ENCODE peak calls at places on chromosomes 2 and 18, in five cellular contexts. W, K, O, M and T are unnamed samples.

GRCh38 chr2:85438291-85439110 is 20.0 kb downstream of the SH2D6 start:
- DNase-seq in M (peak; percentile 79), O (no peak), W (no peak), K (no peak), T (no peak)

GRCh38 chr2:43157506-43158232 is 68.7 kb downstream of the ZFP36L2 start:
- DNase-seq in K (no peak), W (no peak), M (no peak), O (no peak), T (no peak)

GRCh38 chr2:185130685-185131084 is 532.4 kb downstream of the ZNF804A start:
- DNase-seq in W (no peak), M (no peak), O (no peak), K (no peak), T (no peak)

GRCh38 chr2:15640291-15640711 is 48.6 kb downstream of the DDX1 start:
- DNase-seq in O (peak; percentile 76), K (no peak), W (no peak), M (no peak), T (no peak)

GRCh38 chr2:128775401-128776285 is 457.0 kb upstream of the HS6ST1 start:
- DNase-seq in K (no peak), M (no peak), W (peak; percentile 19), O (no peak), T (no peak)

GRCh38 chr18:42048150-42048549 is 93.1 kb downstream of the PIK3C3 start:
- DNase-seq in K (no peak), M (no peak), W (no peak), O (peak; percentile 81), T (no peak)

GRCh38 chr2:207995887-207996286 is 29.4 kb downstream of the PLEKHM3 start:
- DNase-seq in O (peak; percentile 52), K (no peak), W (no peak), M (no peak), T (no peak)

GRCh38 chr18:35513181-35513932 is 15.6 kb upstream of the INO80C start:
- DNase-seq in O (peak; percentile 81), K (no peak), M (peak; percentile 87), W (no peak), T (no peak)

DNA sequence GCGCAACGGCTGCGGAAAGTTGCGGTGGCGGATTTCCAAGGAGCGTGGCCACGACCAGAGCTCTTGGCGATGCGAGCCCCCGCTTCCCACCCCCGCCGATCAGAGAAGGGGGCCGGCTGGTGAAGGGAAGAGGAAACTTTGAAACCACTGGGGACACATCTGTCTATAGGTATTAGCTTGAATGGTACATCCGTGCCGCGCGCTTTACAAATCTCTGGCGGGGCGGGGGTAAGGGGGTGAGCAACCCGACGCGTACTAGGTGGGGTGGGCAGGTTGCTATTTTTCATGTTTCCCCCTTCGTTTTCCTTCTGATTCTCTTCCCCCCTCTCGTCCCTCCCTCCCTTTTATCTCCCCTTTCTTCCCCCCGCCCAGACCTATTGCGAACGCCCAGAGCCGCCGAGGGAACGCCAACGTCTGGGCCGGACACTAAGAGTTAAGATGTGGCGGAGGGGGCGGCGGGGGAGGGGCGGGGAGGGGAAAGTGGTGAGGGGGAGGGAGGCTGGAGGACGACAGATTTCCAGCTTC is 452 bp upstream of the POU3F3 start:
- DNase-seq in W (no peak), O (no peak), M (no peak), K (no peak), T (no peak)
- H3K4me3 ChIP-seq in W (peak overlapping the region; percentile 43), O (peak overlapping the region; percentile 77), M (peak overlapping the region; percentile 74), K (peak overlapping the region; percentile 80), T (peak overlapping the region; percentile 27)

DNA sequence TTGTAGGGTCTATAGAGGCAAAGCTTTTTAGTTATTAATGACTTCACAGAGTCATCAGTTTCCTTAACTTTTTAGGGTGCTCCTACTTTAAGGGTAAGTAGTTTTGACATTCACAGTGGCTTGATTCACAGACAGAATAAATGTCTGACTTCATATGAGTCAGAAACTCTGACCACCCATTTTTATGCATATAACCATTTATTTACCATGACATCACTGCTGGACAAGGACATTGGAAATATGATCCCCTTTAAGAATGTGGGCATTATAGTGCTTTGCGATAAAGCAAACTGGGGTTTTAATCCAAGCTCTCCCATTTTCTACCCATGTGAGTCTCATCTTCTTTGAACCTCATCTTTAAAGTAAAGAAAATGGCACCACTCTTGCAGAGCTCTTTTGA is 162.0 kb upstream of the MC4R start:
- DNase-seq in M (no peak), W (no peak), O (peak; percentile 69), K (no peak), T (no peak)
- H3K27ac ChIP-seq in M (no peak overlapping the region), W (no peak overlapping the region), O (no peak overlapping the region), K (no peak overlapping the region), T (no peak overlapping the region)

GRCh38 chr2:54586062-54586982 is 130.2 kb downstream of the SPTBN1 start:
- DNase-seq in K (no peak), O (peak; percentile 93), M (no peak), W (no peak), T (no peak)

GRCh38 chr2:54589340-54590215 is 133.5 kb downstream of the SPTBN1 start:
- DNase-seq in K (no peak), O (no peak), W (peak; percentile 77), M (no peak), T (no peak)

GRCh38 chr2:54588244-54588899 is 132.2 kb downstream of the SPTBN1 start:
- DNase-seq in M (no peak), O (no peak), W (no peak), K (no peak), T (no peak)

GRCh38 chr2:54589038-54589339 is 132.9 kb downstream of the SPTBN1 start:
- DNase-seq in M (no peak), W (no peak), O (no peak), K (no peak), T (no peak)

DNA sequence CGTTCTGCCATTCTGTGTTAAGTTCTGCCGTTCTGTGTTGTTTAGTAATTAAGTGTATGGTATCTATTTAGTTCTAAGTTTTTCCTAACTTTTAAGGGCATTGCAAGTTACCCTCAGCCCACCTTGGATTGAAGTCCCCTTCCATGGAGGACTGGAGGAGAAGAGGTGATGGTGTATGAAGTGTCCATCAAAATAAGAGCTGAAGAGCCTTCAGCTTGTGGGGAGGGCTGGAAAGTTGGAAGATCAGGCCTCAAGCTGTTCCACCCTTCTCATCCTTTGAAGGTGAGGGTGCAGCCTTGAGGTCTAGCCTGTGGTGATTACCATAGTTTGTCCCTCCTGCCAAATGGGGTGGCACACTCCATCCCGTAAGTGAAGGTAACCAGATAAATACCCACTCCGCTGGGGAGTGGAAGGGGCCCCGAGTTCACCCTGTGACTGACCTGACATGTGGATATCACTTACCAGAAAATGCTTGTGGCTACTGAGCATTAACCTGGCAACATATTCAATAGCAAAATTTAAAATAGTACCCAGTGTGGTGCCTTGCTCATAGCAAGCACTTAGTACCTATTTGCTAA is 131.4 kb downstream of the SPTBN1 start:
- DNase-seq in K (no peak), W (no peak), M (no peak), O (no peak), T (no peak)
- H3K4me1 ChIP-seq in K (peaks cover 56% of the 10 kb centered on the region), W (no peaks in the 10 kb centered on the region), M (peaks cover 6% of the 10 kb centered on the region), O (peaks cover 45% of the 10 kb centered on the region), T (peaks cover 75% of the 10 kb centered on the region)

DNA sequence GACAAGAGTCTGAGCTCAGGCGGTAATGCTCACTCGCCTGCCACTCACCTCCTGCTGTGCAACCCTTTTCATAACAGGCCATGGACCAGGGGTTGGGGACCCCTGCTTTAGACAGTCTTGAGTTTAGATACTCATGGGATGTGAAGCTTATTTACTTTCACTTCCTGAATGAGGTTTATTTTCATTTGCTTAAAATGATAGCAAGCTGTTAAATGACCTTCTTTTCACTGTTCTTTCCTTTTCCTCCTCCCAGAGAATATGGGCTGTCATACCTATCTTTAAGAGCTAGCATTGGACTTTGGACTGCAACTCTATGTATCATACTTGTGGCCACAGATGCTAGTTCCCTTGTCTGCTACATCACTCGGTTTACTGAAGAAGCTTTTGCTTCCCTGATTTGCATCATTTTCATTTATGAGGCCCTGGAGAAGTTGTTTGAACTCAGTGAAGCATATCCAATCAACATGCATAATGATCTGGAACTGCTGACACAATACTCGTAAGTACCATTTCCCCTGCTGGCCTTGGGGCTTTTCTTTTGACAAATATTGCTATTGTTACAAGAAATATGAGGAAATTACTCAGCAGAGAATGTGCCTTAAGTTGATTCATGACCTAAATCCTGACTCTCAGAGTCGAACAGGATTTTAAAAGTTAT is 168.5 kb downstream of the DPP4 start:
- DNase-seq in W (no peak), K (no peak), M (no peak), O (peak; percentile 65), T (no peak)
- H3K4me3 ChIP-seq in W (no peak overlapping the region), K (no peak overlapping the region), M (no peak overlapping the region), O (no peak overlapping the region), T (no peak overlapping the region)

DNA sequence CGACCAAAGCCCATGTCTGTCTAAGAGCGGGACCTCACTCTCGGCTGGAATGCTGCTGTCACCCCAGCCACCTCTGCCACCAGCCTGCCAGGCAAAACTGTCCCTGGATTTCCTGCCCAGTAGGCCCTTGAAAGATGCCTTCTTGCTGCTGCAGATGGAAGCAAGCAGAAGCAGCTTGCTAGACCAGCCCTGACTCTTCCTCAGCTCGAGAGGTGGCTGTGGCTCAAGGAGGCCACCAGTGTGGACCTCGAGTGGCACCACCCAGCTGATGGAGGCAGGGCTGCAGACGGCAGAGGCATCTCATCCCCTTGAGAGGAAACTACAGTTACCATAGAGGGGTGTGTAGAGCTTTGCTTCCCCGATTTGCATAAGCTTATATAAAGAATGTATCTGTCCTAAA is 20.7 kb downstream of the ADCY3 start:
- DNase-seq in K (no peak), M (no peak), W (no peak), O (no peak), T (no peak)
- H3K27ac ChIP-seq in K (no peak overlapping the region), M (no peak overlapping the region), W (no peak overlapping the region), O (no peak overlapping the region), T (no peak overlapping the region)

DNA sequence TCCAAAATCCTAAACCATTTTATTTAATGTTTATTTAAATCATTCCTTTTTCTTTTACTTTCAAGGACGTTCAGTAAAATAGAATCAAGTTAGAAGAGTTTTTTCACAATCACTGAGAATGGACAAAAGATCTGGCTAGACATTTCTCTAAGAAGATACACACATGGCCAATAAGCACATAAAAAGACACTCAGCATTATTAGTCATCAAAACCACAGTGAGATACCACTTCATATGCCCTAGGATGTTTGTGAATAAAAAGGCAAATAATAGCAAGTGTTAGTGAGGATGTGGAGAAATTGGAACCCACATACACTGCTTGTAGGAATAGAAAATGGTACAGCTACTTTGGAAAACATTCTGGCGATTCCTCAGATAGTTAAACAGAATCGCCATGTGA is 76.1 kb downstream of the RHBDD1 start:
- DNase-seq in M (no peak), O (peak; percentile 63), W (no peak), K (no peak), T (no peak)
- H3K4me1 ChIP-seq in M (no peaks in the 10 kb centered on the region), O (peaks cover 4% of the 10 kb centered on the region), W (no peaks in the 10 kb centered on the region), K (peaks cover 20% of the 10 kb centered on the region), T (no peaks in the 10 kb centered on the region)

GRCh38 chr2:11340717-11341116 is 3.7 kb downstream of the ROCK2 start:
- DNase-seq in M (no peak), W (no peak), O (no peak), K (no peak), T (no peak)

GRCh38 chr2:11336189-11336588 is 8.2 kb downstream of the ROCK2 start:
- DNase-seq in W (no peak), K (no peak), O (no peak), M (no peak), T (no peak)

GRCh38 chr2:11337909-11338308 is 6.5 kb downstream of the ROCK2 start:
- DNase-seq in M (no peak), K (no peak), O (no peak), W (no peak), T (no peak)

GRCh38 chr2:11339508-11340083 is 4.8 kb downstream of the ROCK2 start:
- DNase-seq in K (no peak), M (no peak), W (no peak), O (no peak), T (no peak)

DNA sequence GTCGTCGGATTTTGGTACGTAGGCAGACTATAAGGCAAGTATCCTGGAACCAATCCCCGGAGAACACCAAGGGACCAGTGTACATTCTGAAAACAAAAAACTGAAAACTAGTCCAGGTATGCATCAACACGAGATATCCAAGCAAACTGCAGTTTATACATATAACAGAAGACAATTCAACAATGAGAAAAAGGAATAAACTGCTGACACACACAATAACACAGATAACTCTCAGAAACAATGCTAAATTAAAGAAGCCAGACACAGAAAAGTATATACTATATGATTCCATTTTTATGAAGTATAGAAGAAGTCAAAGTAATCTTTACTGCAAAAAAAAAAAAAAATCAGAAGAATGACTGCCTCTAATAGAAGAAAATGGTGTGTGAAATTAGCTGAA is 5.9 kb downstream of the ROCK2 start:
- DNase-seq in O (no peak), W (no peak), K (no peak), M (no peak), T (no peak)
- H3K4me3 ChIP-seq in O (no peak overlapping the region), W (no peak overlapping the region), K (no peak overlapping the region), M (no peak overlapping the region), T (no peak overlapping the region)